ENCODE peak calls at places on chromosomes 12 and 14, in five cellular contexts. Y is GM12878, Q is K562, H is HCT116, D is H1. E is an unnamed sample.

GRCh38 chr14:97077253-97077653 is 280.1 kb downstream of the VRK1 start:
- DNase-seq in Q (peak), Y (peak), D (no peak), H (peak), E (no peak)

GRCh38 chr14:92886337-92886736 is 36.6 kb upstream of the CHGA start:
- DNase-seq in Y (no peak), Q (no peak), D (no peak), H (no peak), E (no peak)

GRCh38 chr12:108150436-108150835 is 21.3 kb downstream of the WSCD2 start:
- DNase-seq in Y (no peak), H (no peak), D (no peak), Q (no peak), E (no peak)

GRCh38 chr12:104576980-104577925 is 120.5 kb downstream of the CHST11 start:
- DNase-seq in D (no peak), Q (peak), H (no peak), Y (no peak), E (no peak)

GRCh38 chr12:92365333-92365732 is 219.7 kb upstream of the BTG1 start:
- DNase-seq in H (no peak), D (no peak), Y (peak), Q (no peak), E (no peak)

GRCh38 chr12:30870491-30871265 is 55.9 kb upstream of the TSPAN11 start:
- DNase-seq in D (no peak), Q (no peak), Y (no peak), H (no peak), E (no peak)

GRCh38 chr12:94872671-94873367 is 130.7 kb downstream of the NDUFA12 start:
- DNase-seq in D (no peak), H (no peak), Y (no peak), Q (no peak), E (no peak)

GRCh38 chr12:54229624-54230212 is 40.9 kb upstream of the SMUG1 start:
- DNase-seq in Y (no peak), D (no peak), H (peak), Q (no peak), E (no peak)

GRCh38 chr14:60183724-60184596 is 18.8 kb upstream of the DHRS7 start:
- DNase-seq in D (no peak), Y (no peak), Q (no peak), H (peak), E (no peak)

GRCh38 chr14:69547701-69548348 is 26.8 kb downstream of the CCDC177 start:
- DNase-seq in D (no peak), Y (no peak), H (no peak), Q (peak), E (no peak)

GRCh38 chr14:38255673-38256357 is at the start of gene CLEC14A:
- DNase-seq in Y (no peak), D (peak), Q (no peak), H (no peak), E (no peak)

GRCh38 chr12:113469224-113469652 is 2.4 kb downstream of the LHX5 start:
- DNase-seq in D (no peak), Y (no peak), Q (no peak), H (no peak), E (no peak)

GRCh38 chr12:115660211-115660805 is 617.2 kb downstream of the MED13L start:
- DNase-seq in H (no peak), Q (no peak), Y (no peak), D (no peak), E (no peak)

GRCh38 chr12:27652174-27652763 is 44.0 kb upstream of the REP15 start:
- DNase-seq in D (no peak), Y (peak), H (peak), Q (peak), E (peak)

GRCh38 chr12:49582840-49583239 is 14.9 kb upstream of the MCRS1 start:
- DNase-seq in Y (no peak), H (no peak), Q (no peak), D (no peak), E (no peak)

GRCh38 chr14:81127785-81128184 is 93.0 kb downstream of the GTF2A1 start:
- DNase-seq in Q (no peak), Y (no peak), H (no peak), D (no peak), E (no peak)

GRCh38 chr12:51847830-51848727 is at the start of gene FIGNL2:
- DNase-seq in Y (no peak), H (no peak), D (no peak), Q (peak), E (no peak)

GRCh38 chr14:46018846-46019420 is 632.6 kb downstream of the RPL10L start:
- DNase-seq in Y (no peak), Q (no peak), D (no peak), H (no peak), E (no peak)

GRCh38 chr12:14948672-14949071 is 10.3 kb upstream of the ERP27 start:
- DNase-seq in Y (peak), Q (no peak), H (no peak), D (no peak), E (no peak)

GRCh38 chr12:96164951-96165858 is 29.0 kb upstream of the ELK3 start:
- DNase-seq in Q (no peak), H (no peak), D (no peak), Y (no peak), E (no peak)

GRCh38 chr14:89731534-89731933 is 223.0 kb downstream of the EFCAB11 start:
- DNase-seq in H (no peak), Q (no peak), D (no peak), Y (no peak), E (no peak)

GRCh38 chr14:68391292-68392014 is 401.4 kb downstream of the ZFP36L1 start:
- DNase-seq in Q (no peak), H (no peak), Y (no peak), D (no peak), E (no peak)

GRCh38 chr12:90253674-90254181 is 545.1 kb upstream of the ATP2B1 start:
- DNase-seq in Q (no peak), Y (peak), D (no peak), H (peak), E (peak)

GRCh38 chr14:51023964-51024363 is 70.9 kb downstream of the TRIM9 start:
- DNase-seq in Q (no peak), H (no peak), Y (no peak), D (no peak), E (no peak)

GRCh38 chr14:92679246-92679645 is 69.2 kb downstream of the LGMN start:
- DNase-seq in Q (no peak), D (no peak), Y (no peak), H (no peak), E (no peak)

GRCh38 chr12:22268973-22269372 is 65.5 kb downstream of the ST8SIA1 start:
- DNase-seq in Q (no peak), Y (no peak), H (no peak), D (no peak), E (no peak)

GRCh38 chr12:5318874-5319273 is 113.0 kb upstream of the NTF3 start:
- DNase-seq in D (no peak), Y (no peak), Q (no peak), H (peak), E (no peak)

GRCh38 chr12:78009031-78009430 is 178.3 kb downstream of the NAV3 start:
- DNase-seq in Y (no peak), D (no peak), Q (no peak), H (no peak), E (no peak)

GRCh38 chr12:56037161-56037560 is 4.6 kb upstream of the RPS26 start:
- DNase-seq in D (no peak), Y (no peak), Q (no peak), H (no peak), E (no peak)

GRCh38 chr12:127170271-127171180 is 1096.4 kb upstream of the TMEM132C start:
- DNase-seq in D (no peak), Q (no peak), Y (no peak), H (no peak), E (no peak)

GRCh38 chr12:104953323-104953722 is 4.8 kb downstream of the SLC41A2 start:
- DNase-seq in Y (no peak), H (no peak), D (no peak), Q (no peak), E (no peak)

GRCh38 chr12:47965581-47965980 is 2.2 kb downstream of the TMEM106C start:
- DNase-seq in Y (no peak), D (no peak), H (no peak), Q (no peak), E (no peak)

GRCh38 chr14:64220466-64220865 is 73.7 kb downstream of the ESR2 start:
- DNase-seq in D (no peak), Y (no peak), H (no peak), Q (peak), E (no peak)

GRCh38 chr14:52741865-52742264 is 11.9 kb downstream of the STYX start:
- DNase-seq in H (no peak), Y (no peak), D (no peak), Q (no peak), E (no peak)

GRCh38 chr12:90170740-90171139 is 462.1 kb upstream of the ATP2B1 start:
- DNase-seq in D (no peak), Q (no peak), Y (no peak), H (no peak), E (no peak)

GRCh38 chr12:53200458-53201169 is 6.4 kb downstream of the ITGB7 start:
- DNase-seq in Q (no peak), D (no peak), Y (peak), H (no peak), E (no peak)

GRCh38 chr12:25675808-25676207 is 122.7 kb upstream of the LMNTD1 start:
- DNase-seq in H (no peak), Q (no peak), D (no peak), Y (no peak), E (no peak)

DNA sequence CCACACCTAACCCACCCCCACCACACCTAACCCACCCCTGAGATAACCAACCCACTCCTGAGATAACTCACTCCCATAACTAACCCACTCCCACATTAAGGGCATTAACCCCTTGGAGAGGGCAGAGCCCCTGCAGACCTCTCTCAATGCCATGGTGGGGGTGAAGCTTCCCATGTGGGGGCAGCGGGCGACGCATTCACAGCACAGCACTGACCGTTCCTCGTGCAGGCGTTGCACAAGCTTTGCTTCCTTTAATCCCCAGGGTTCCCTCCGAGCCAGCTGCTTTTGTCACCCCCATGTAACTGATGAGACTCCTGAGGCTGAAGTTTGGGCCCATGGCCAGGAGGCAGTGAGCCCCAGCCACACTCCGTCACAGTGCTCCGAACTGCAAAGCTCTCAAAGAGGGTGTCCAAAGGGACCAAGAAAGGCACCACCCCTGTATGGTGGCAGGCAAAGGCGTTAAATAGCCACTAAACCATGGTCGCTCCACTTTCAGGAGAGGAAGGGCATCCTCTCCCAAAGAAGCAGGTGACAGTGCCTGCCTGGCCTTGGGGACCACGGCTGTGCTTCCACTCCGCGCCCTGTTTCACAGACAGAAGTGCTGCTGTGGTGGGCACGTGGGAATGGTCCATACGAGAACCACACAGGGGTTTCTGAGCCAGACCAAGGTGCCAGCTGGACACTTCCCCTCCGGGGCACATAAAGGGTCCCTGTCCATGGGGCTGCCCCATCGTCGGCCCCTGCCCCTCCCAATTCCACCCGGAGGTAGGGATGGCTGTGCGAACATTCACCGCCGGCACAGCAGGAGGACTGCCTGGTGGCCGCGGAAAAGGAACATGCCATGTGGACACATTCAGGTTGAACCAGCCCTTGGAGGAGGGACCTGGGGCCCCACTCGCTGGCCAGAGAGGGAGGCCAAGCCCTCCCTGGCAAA is 28.3 kb downstream of the GALNT9 start:
- DNase-seq in H (no peak), Y (no peak), Q (no peak), D (no peak), E (no peak)
- TF ChIP-seq JUND in H (no peak), Y (no peak), Q (no peak), D (no peak), E (no peak)

GRCh38 chr12:69442894-69443293 is 27.3 kb upstream of the FRS2 start:
- DNase-seq in Q (no peak), H (no peak), D (no peak), Y (no peak), E (no peak)
- TF ChIP-seq JUND in Q (no peak), H (no peak), D (no peak), Y (no peak), E (no peak)

DNA sequence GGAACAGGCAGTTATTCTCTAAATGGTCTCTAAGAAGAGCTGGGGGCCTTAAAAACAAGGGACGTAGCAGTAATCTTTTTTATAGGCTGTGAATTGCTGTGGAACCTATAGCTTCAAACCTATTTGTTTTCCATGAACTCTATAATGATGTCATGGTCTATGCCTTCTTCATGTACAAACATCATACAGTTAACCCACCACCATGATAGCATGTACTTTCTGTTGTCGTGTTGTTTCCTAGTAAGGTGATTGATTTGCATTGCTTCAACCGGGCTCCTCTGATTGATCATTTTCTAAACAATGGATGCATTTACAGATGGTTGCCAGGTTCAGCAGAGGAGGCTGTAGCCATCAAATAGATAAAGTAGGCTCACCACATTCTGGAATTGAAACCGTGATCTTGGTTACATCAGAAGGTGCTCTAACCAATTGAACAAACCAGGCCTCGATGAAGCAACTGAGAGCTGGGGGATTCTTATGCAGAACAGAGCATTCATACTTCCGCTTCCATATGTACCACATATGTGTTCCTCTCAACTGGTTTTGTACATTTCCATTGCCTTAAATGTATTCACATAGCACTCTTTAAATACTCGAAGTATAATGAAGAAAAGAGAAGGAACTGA is 25.6 kb upstream of the PCNX1 start:
- DNase-seq in D (no peak), H (no peak), Y (peak), Q (no peak), E (no peak)
- TF ChIP-seq JUND in D (no peak), H (no peak), Y (no peak), Q (no peak), E (no peak)

GRCh38 chr14:27012641-27013040 is 414.8 kb upstream of the NOVA1 start:
- DNase-seq in Y (no peak), D (no peak), Q (no peak), H (no peak), E (no peak)

GRCh38 chr14:27015046-27015445 is 417.2 kb upstream of the NOVA1 start:
- DNase-seq in Q (no peak), Y (no peak), H (no peak), D (no peak), E (no peak)
- TF ChIP-seq JUND in Q (no peak), Y (no peak), H (no peak), D (no peak), E (no peak)

DNA sequence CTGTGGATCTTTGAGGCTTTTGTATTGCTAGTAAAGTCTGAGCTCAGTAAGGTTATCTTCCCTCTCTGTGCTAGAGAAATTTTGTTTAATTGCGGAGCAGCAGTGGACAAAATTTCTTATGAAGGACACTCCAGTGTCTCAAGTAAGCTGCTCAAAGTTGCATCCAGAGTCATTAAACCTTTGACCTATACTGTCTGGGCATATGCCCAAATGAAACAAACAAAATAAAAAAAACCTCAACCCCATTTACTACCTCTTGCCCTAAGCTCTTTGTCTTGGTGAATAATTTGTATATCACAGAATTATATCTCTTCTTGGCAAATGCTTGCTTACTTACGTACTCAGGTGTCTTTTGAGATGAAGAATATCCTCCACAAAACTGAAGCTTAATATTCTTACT is 465.2 kb downstream of the SOX5 start:
- DNase-seq in Y (no peak), D (no peak), Q (no peak), H (no peak), E (no peak)
- TF ChIP-seq JUND in Y (no peak), D (no peak), Q (no peak), H (no peak), E (no peak)

GRCh38 chr14:102893452-102893851 is 29.0 kb upstream of the AMN start:
- DNase-seq in Q (no peak), Y (peak), D (no peak), H (no peak), E (no peak)
- TF ChIP-seq JUND in Q (no peak), Y (no peak), D (no peak), H (no peak), E (no peak)

GRCh38 chr14:101790232-101790631 is 28.7 kb downstream of the PPP2R5C start:
- DNase-seq in Q (no peak), H (no peak), Y (no peak), D (no peak), E (no peak)

GRCh38 chr14:101788016-101788695 is 26.6 kb downstream of the PPP2R5C start:
- DNase-seq in Q (no peak), H (no peak), D (no peak), Y (no peak), E (no peak)

GRCh38 chr14:101784631-101785030 is 23.1 kb downstream of the PPP2R5C start:
- DNase-seq in D (no peak), Q (no peak), Y (no peak), H (no peak), E (no peak)

GRCh38 chr14:101791919-101792572 is 30.5 kb downstream of the PPP2R5C start:
- DNase-seq in Y (no peak), H (no peak), Q (no peak), D (no peak), E (peak)

DNA sequence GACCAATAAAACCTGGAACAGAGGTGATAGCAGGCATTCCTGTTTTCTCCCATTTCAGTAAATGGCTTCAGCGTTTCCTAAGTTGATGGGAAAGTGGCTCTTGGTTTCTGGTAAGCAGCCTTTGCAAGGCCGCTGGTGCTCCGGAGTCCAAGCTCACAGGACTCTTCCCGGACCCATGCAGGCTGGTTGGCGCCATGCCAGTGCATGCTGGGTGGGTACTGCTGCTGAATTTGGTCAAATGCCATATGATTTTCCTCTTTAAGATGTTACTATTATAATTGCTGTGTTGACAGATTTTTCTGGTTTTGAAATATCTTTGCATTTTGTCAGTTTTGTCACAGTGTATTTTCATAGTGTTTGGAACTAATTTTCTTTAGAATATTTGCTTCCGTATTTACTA is 27.7 kb downstream of the PPP2R5C start:
- DNase-seq in D (no peak), H (no peak), Q (no peak), Y (no peak), E (no peak)
- TF ChIP-seq JUND in D (no peak), H (no peak), Q (no peak), Y (no peak), E (no peak)

GRCh38 chr14:93926873-93927571 is at the start of gene FAM181A:
- DNase-seq in Q (no peak), Y (no peak), D (no peak), H (no peak), E (no peak)
- TF ChIP-seq JUND in Q (no peak), Y (no peak), D (no peak), H (no peak), E (no peak)